ENCODE peak calls at places on chromosomes 7 and 10, in nine cellular contexts. One of them, this sample, is unnamed.

GRCh38 chr7:877312-878232 is 1.2 kb downstream of the GET4 start:
- DNase-seq in CD4-positive, alpha-beta T cell: no peak
- DNase-seq in activated CD8-positive, alpha-beta T cell treated with anti-CD3 and anti-CD28 coated beads for 36 hours: no peak
- DNase-seq in GM06990: no peak
- DNase-seq in anterior cingulate cortex: no peak
- DNase-seq in GOT3: no peak
- DNase-seq in NCI-H1105: no peak
- DNase-seq in astrocyte of the spinal cord: no peak
- DNase-seq in stimulated activated CD4-positive, alpha-beta T cell treated with anti-CD3 and anti-CD28 coated beads, Interleukin-15, amount 100 ng/mL, for 1 hour: no peak
- DNase-seq in this sample: no peak

GRCh38 chr7:48938539-48938938 is 14.2 kb downstream of the CDC14C start:
- DNase-seq in CD4-positive, alpha-beta T cell: no peak
- DNase-seq in astrocyte of the spinal cord: peak; percentile 88
- DNase-seq in activated CD8-positive, alpha-beta T cell treated with anti-CD3 and anti-CD28 coated beads for 36 hours: no peak
- DNase-seq in stimulated activated CD4-positive, alpha-beta T cell treated with anti-CD3 and anti-CD28 coated beads, Interleukin-15, amount 100 ng/mL, for 1 hour: no peak
- DNase-seq in NCI-H1105: no peak
- DNase-seq in GM06990: no peak
- DNase-seq in anterior cingulate cortex: no peak
- DNase-seq in GOT3: no peak
- DNase-seq in this sample: peak; percentile 91

GRCh38 chr7:131166066-131166465 is 161.6 kb upstream of the MKLN1 start:
- DNase-seq in GOT3: no peak
- DNase-seq in activated CD8-positive, alpha-beta T cell treated with anti-CD3 and anti-CD28 coated beads for 36 hours: no peak
- DNase-seq in CD4-positive, alpha-beta T cell: no peak
- DNase-seq in astrocyte of the spinal cord: peak; percentile 50
- DNase-seq in anterior cingulate cortex: no peak
- DNase-seq in GM06990: no peak
- DNase-seq in NCI-H1105: no peak
- DNase-seq in stimulated activated CD4-positive, alpha-beta T cell treated with anti-CD3 and anti-CD28 coated beads, Interleukin-15, amount 100 ng/mL, for 1 hour: no peak
- DNase-seq in this sample: no peak

GRCh38 chr10:75191821-75192568 is 18.6 kb upstream of the VDAC2 start:
- DNase-seq in GM06990: no peak
- DNase-seq in stimulated activated CD4-positive, alpha-beta T cell treated with anti-CD3 and anti-CD28 coated beads, Interleukin-15, amount 100 ng/mL, for 1 hour: no peak
- DNase-seq in anterior cingulate cortex: no peak
- DNase-seq in activated CD8-positive, alpha-beta T cell treated with anti-CD3 and anti-CD28 coated beads for 36 hours: no peak
- DNase-seq in NCI-H1105: no peak
- DNase-seq in CD4-positive, alpha-beta T cell: no peak
- DNase-seq in GOT3: no peak
- DNase-seq in astrocyte of the spinal cord: peak; percentile 79
- DNase-seq in this sample: no peak

GRCh38 chr7:8436965-8437364 is 3.6 kb downstream of the NXPH1 start:
- DNase-seq in activated CD8-positive, alpha-beta T cell treated with anti-CD3 and anti-CD28 coated beads for 36 hours: peak; percentile 75
- DNase-seq in anterior cingulate cortex: no peak
- DNase-seq in stimulated activated CD4-positive, alpha-beta T cell treated with anti-CD3 and anti-CD28 coated beads, Interleukin-15, amount 100 ng/mL, for 1 hour: no peak
- DNase-seq in NCI-H1105: no peak
- DNase-seq in GOT3: no peak
- DNase-seq in GM06990: peak; percentile 74
- DNase-seq in CD4-positive, alpha-beta T cell: no peak
- DNase-seq in astrocyte of the spinal cord: no peak
- DNase-seq in this sample: no peak

GRCh38 chr10:102776779-102777417 is 33.1 kb downstream of the WBP1L start:
- DNase-seq in astrocyte of the spinal cord: peak; percentile 99
- DNase-seq in activated CD8-positive, alpha-beta T cell treated with anti-CD3 and anti-CD28 coated beads for 36 hours: peak; percentile 53
- DNase-seq in stimulated activated CD4-positive, alpha-beta T cell treated with anti-CD3 and anti-CD28 coated beads, Interleukin-15, amount 100 ng/mL, for 1 hour: no peak
- DNase-seq in GM06990: no peak
- DNase-seq in CD4-positive, alpha-beta T cell: no peak
- DNase-seq in anterior cingulate cortex: peak; percentile 48
- DNase-seq in NCI-H1105: no peak
- DNase-seq in GOT3: no peak
- DNase-seq in this sample: no peak

GRCh38 chr10:60336901-60337630 is 52.6 kb downstream of the ANK3 start:
- DNase-seq in astrocyte of the spinal cord: no peak
- DNase-seq in activated CD8-positive, alpha-beta T cell treated with anti-CD3 and anti-CD28 coated beads for 36 hours: no peak
- DNase-seq in NCI-H1105: no peak
- DNase-seq in GM06990: no peak
- DNase-seq in anterior cingulate cortex: no peak
- DNase-seq in stimulated activated CD4-positive, alpha-beta T cell treated with anti-CD3 and anti-CD28 coated beads, Interleukin-15, amount 100 ng/mL, for 1 hour: no peak
- DNase-seq in GOT3: no peak
- DNase-seq in CD4-positive, alpha-beta T cell: no peak
- DNase-seq in this sample: no peak

GRCh38 chr7:128665057-128665456 is 7.0 kb upstream of the GARIN1A start:
- DNase-seq in NCI-H1105: no peak
- DNase-seq in astrocyte of the spinal cord: no peak
- DNase-seq in anterior cingulate cortex: no peak
- DNase-seq in GOT3: no peak
- DNase-seq in CD4-positive, alpha-beta T cell: no peak
- DNase-seq in GM06990: no peak
- DNase-seq in activated CD8-positive, alpha-beta T cell treated with anti-CD3 and anti-CD28 coated beads for 36 hours: no peak
- DNase-seq in stimulated activated CD4-positive, alpha-beta T cell treated with anti-CD3 and anti-CD28 coated beads, Interleukin-15, amount 100 ng/mL, for 1 hour: no peak
- DNase-seq in this sample: no peak

GRCh38 chr7:116780966-116781365 is 81.4 kb upstream of the CAPZA2 start:
- DNase-seq in astrocyte of the spinal cord: no peak
- DNase-seq in activated CD8-positive, alpha-beta T cell treated with anti-CD3 and anti-CD28 coated beads for 36 hours: no peak
- DNase-seq in anterior cingulate cortex: no peak
- DNase-seq in CD4-positive, alpha-beta T cell: no peak
- DNase-seq in stimulated activated CD4-positive, alpha-beta T cell treated with anti-CD3 and anti-CD28 coated beads, Interleukin-15, amount 100 ng/mL, for 1 hour: no peak
- DNase-seq in NCI-H1105: no peak
- DNase-seq in GOT3: no peak
- DNase-seq in GM06990: no peak
- DNase-seq in this sample: no peak

GRCh38 chr10:125193306-125193877 is 33.0 kb upstream of the CTBP2 start:
- DNase-seq in stimulated activated CD4-positive, alpha-beta T cell treated with anti-CD3 and anti-CD28 coated beads, Interleukin-15, amount 100 ng/mL, for 1 hour: no peak
- DNase-seq in NCI-H1105: no peak
- DNase-seq in GM06990: no peak
- DNase-seq in GOT3: no peak
- DNase-seq in CD4-positive, alpha-beta T cell: no peak
- DNase-seq in astrocyte of the spinal cord: no peak
- DNase-seq in anterior cingulate cortex: no peak
- DNase-seq in activated CD8-positive, alpha-beta T cell treated with anti-CD3 and anti-CD28 coated beads for 36 hours: no peak
- DNase-seq in this sample: no peak

GRCh38 chr10:98539578-98539977 is 92.8 kb upstream of the HPS1 start:
- DNase-seq in stimulated activated CD4-positive, alpha-beta T cell treated with anti-CD3 and anti-CD28 coated beads, Interleukin-15, amount 100 ng/mL, for 1 hour: no peak
- DNase-seq in astrocyte of the spinal cord: no peak
- DNase-seq in CD4-positive, alpha-beta T cell: no peak
- DNase-seq in activated CD8-positive, alpha-beta T cell treated with anti-CD3 and anti-CD28 coated beads for 36 hours: no peak
- DNase-seq in GM06990: no peak
- DNase-seq in NCI-H1105: no peak
- DNase-seq in GOT3: no peak
- DNase-seq in anterior cingulate cortex: no peak
- DNase-seq in this sample: no peak

GRCh38 chr7:112238852-112239610 is 32.5 kb downstream of the ZNF277 start:
- DNase-seq in stimulated activated CD4-positive, alpha-beta T cell treated with anti-CD3 and anti-CD28 coated beads, Interleukin-15, amount 100 ng/mL, for 1 hour: no peak
- DNase-seq in GM06990: no peak
- DNase-seq in GOT3: no peak
- DNase-seq in activated CD8-positive, alpha-beta T cell treated with anti-CD3 and anti-CD28 coated beads for 36 hours: no peak
- DNase-seq in astrocyte of the spinal cord: peak; percentile 52
- DNase-seq in NCI-H1105: no peak
- DNase-seq in anterior cingulate cortex: no peak
- DNase-seq in CD4-positive, alpha-beta T cell: no peak
- DNase-seq in this sample: no peak